ENCODE peak calls at places on chromosome 19, in nine cellular contexts. P is colonic mucosa, S is thoracic aorta, R is OCI-LY7, I is Caco-2, Q is tibial artery, F is fibroblast of lung, E is neural progenitor cell, Z is A673. M is an unnamed sample.

GRCh38 chr19:44623080-44623479 is 9.7 kb downstream of the IGSF23 start:
- DNase-seq in P (no peak), S (no peak), R (no peak), I (no peak), Q (peak; percentile 32), F (peak; percentile 35), E (no peak), Z (peak; percentile 18), M (no peak)

GRCh38 chr19:38910488-38910887 is 1.5 kb downstream of the CCER2 start:
- DNase-seq in P (no peak), S (no peak), R (no peak), I (no peak), Q (no peak), F (no peak), E (no peak), Z (no peak), M (no peak)

GRCh38 chr19:34601071-34601470 is 75.9 kb downstream of the SCGB2B2 start:
- DNase-seq in P (no peak), S (no peak), R (no peak), I (no peak), Q (no peak), F (no peak), E (no peak), Z (no peak), M (no peak)

GRCh38 chr19:38657633-38658222 is 10.3 kb downstream of the ACTN4 start:
- DNase-seq in P (no peak), S (no peak), R (no peak), I (no peak), Q (no peak), F (peak; percentile 95), E (peak; percentile 43), Z (no peak), M (no peak)

GRCh38 chr19:43636121-43636683 is 3.4 kb downstream of the CADM4 start:
- DNase-seq in P (no peak), S (no peak), R (no peak), I (no peak), Q (no peak), F (peak; percentile 47), E (peak; percentile 62), Z (no peak), M (no peak)

GRCh38 chr19:49136771-49137171 is 17.4 kb downstream of the PPFIA3 start:
- DNase-seq in P (peak; percentile 61), S (no peak), R (no peak), I (no peak), Q (no peak), F (no peak), E (no peak), Z (no peak), M (no peak)

GRCh38 chr19:46115396-46116109 is 8.9 kb downstream of the IGFL3 start:
- DNase-seq in P (no peak), S (no peak), R (no peak), I (no peak), Q (no peak), F (peak; percentile 94), E (no peak), Z (no peak), M (no peak)

GRCh38 chr19:18421371-18421959 is 2.3 kb downstream of the SSBP4 start:
- DNase-seq in P (no peak), S (no peak), R (no peak), I (no peak), Q (peak; percentile 27), F (no peak), E (no peak), Z (no peak), M (no peak)

GRCh38 chr19:28472843-28473242 is 740.1 kb downstream of the UQCRFS1 start:
- DNase-seq in P (peak; percentile 33), S (no peak), R (no peak), I (no peak), Q (peak; percentile 44), F (no peak), E (no peak), Z (no peak), M (no peak)

GRCh38 chr19:35353635-35354034 is 4.6 kb upstream of the FFAR3 start:
- DNase-seq in P (no peak), S (no peak), R (no peak), I (peak; percentile 20), Q (no peak), F (no peak), E (no peak), Z (no peak), M (no peak)

GRCh38 chr19:49200238-49200862 is 42.8 kb downstream of the TRPM4 start:
- DNase-seq in P (peak; percentile 63), S (no peak), R (peak; percentile 76), I (peak; percentile 55), Q (no peak), F (no peak), E (no peak), Z (peak; percentile 53), M (no peak)

GRCh38 chr19:18603255-18603957 is 3.2 kb downstream of the CRLF1 start:
- DNase-seq in P (no peak), S (no peak), R (no peak), I (no peak), Q (no peak), F (peak; percentile 32), E (peak; percentile 75), Z (no peak), M (no peak)

GRCh38 chr19:610071-610800 is 20.6 kb downstream of the HCN2 start:
- DNase-seq in P (no peak), S (no peak), R (peak; percentile 79), I (no peak), Q (no peak), F (no peak), E (no peak), Z (peak; percentile 64), M (no peak)

GRCh38 chr19:44754743-44755066 is 6.2 kb downstream of the BCL3 start:
- DNase-seq in P (peak; percentile 45), S (no peak), R (no peak), I (no peak), Q (no peak), F (no peak), E (no peak), Z (no peak), M (no peak)

GRCh38 chr19:29873024-29873800 is 61.4 kb downstream of the CCNE1 start:
- DNase-seq in P (peak; percentile 51), S (no peak), R (peak; percentile 57), I (peak; percentile 59), Q (no peak), F (peak; percentile 7), E (peak; percentile 86), Z (peak; percentile 48), M (no peak)

GRCh38 chr19:43754562-43755255 is at the start of gene SMG9:
- DNase-seq in P (peak; percentile 98), S (peak; percentile 83), R (peak; percentile 98), I (peak; percentile 98), Q (peak; percentile 97), F (peak; percentile 94), E (peak; percentile 100), Z (peak; percentile 98), M (peak; percentile 93)

GRCh38 chr19:41223431-41224234 is 4.6 kb downstream of the AXL start:
- DNase-seq in P (no peak), S (peak; percentile 53), R (no peak), I (no peak), Q (no peak), F (peak; percentile 96), E (peak; percentile 81), Z (no peak), M (peak; percentile 67)

GRCh38 chr19:18796239-18796638 is 5.1 kb upstream of the COMP start:
- DNase-seq in P (no peak), S (no peak), R (no peak), I (no peak), Q (no peak), F (no peak), E (no peak), Z (no peak), M (no peak)

GRCh38 chr19:55600336-55601028 is 394 bp downstream of the ZNF524 start:
- DNase-seq in P (no peak), S (no peak), R (peak; percentile 93), I (no peak), Q (no peak), F (peak; percentile 65), E (peak; percentile 96), Z (peak; percentile 94), M (no peak)

DNA sequence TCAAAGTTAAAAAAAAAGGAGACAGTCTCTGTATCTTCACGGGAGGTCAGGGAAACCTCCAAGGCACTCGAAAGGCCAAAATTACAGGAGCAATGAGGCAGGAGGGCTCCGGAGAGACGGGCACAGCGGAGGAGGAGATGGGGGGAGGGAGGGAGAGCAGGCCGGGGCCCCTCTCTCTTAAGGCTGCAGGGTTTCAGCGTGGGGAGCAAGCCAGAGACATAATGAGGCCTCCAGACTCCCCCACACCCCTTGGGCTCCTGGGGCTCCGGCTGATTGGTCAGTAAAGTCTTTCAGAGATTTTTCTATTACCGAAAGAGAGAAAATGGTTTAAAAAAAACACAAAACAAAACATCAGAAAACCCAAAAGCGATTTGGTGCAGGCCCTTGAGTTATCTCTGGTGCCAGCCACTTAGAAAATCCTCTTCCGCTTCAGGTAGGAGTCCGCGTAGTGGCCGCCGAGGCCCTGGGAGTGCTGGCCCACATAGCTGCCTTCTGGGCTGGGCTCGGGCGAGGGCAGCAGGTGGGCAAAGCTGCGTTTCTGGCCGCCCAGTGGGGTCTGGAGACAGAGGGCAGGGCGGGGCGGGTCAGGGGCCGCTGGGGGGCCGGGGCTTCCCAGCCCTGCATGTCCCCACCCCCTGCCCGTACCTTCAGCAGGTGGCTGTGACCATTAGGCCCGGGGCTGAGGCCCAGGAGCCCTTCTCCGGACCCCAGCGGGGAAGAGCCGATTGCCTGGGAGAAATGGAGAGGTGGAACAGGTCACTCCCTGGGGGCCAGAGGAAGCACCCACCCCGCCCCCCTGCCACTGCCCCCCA is 1.4 kb upstream of the FDX2 start:
- DNase-seq in P (no peak), S (no peak), R (no peak), I (no peak), Q (no peak), F (no peak), E (no peak), Z (no peak), M (no peak)
- H3K9me3 ChIP-seq in P (no peaks in the 10 kb centered on the region), S (no peaks in the 10 kb centered on the region), R (no peaks in the 10 kb centered on the region), I (no peaks in the 10 kb centered on the region), Q (no peaks in the 10 kb centered on the region), F (no peaks in the 10 kb centered on the region), E (no peaks in the 10 kb centered on the region), Z (no peaks in the 10 kb centered on the region), M (no peaks in the 10 kb centered on the region)

DNA sequence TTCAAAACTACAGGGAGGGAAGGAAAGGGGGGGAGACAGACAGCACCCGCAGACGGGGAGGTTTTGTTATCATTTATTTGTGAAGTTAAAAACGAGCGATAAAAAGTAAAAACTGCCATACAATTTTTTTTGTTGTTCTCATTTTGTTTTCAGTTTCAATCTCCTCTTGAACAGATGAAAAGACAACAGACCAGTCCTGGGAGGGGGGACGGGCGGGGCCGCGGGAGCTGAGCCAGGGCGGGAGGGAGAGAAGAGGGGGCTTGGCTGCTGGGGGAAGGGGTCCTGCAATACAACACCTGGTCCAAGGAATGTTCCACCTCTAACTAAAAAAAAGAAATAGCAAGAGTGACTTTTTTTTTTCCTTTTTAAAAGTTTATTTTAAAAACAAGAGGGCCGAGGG is 11.3 kb downstream of the KHSRP start:
- DNase-seq in P (no peak), S (no peak), R (no peak), I (no peak), Q (no peak), F (no peak), E (no peak), Z (no peak), M (no peak)
- H3K9me3 ChIP-seq in P (no peaks in the 10 kb centered on the region), S (no peaks in the 10 kb centered on the region), R (no peaks in the 10 kb centered on the region), I (no peaks in the 10 kb centered on the region), Q (no peaks in the 10 kb centered on the region), F (no peaks in the 10 kb centered on the region), E (no peaks in the 10 kb centered on the region), Z (no peaks in the 10 kb centered on the region), M (no peaks in the 10 kb centered on the region)

GRCh38 chr19:9467161-9467560 is 31.3 kb downstream of the ZNF560 start:
- DNase-seq in P (no peak), S (no peak), R (no peak), I (no peak), Q (no peak), F (no peak), E (no peak), Z (no peak), M (no peak)
- H3K9me3 ChIP-seq in P (peaks cover 7% of the 10 kb centered on the region), S (peaks cover 33% of the 10 kb centered on the region), R (peaks cover 33% of the 10 kb centered on the region), I (peaks cover 5% of the 10 kb centered on the region), Q (peaks cover 47% of the 10 kb centered on the region), F (no peaks in the 10 kb centered on the region), E (peaks cover 24% of the 10 kb centered on the region), Z (peaks cover 61% of the 10 kb centered on the region), M (peaks cover 63% of the 10 kb centered on the region)

GRCh38 chr19:37007587-37008220 is 70.5 kb upstream of the ZNF420 start:
- DNase-seq in P (peak; percentile 41), S (no peak), R (no peak), I (no peak), Q (no peak), F (peak; percentile 51), E (no peak), Z (peak; percentile 28), M (no peak)
- H3K9me3 ChIP-seq in P (no peaks in the 10 kb centered on the region), S (peaks cover 32% of the 10 kb centered on the region), R (no peaks in the 10 kb centered on the region), I (peaks cover 21% of the 10 kb centered on the region), Q (peaks cover 55% of the 10 kb centered on the region), F (no peaks in the 10 kb centered on the region), E (peaks cover 4% of the 10 kb centered on the region), Z (peaks cover 29% of the 10 kb centered on the region), M (peaks cover 83% of the 10 kb centered on the region)

M was measured in H1.